ENCODE peak calls at places on chromosomes 12 and 14, in four cellular contexts. One of them, this sample, is unnamed.
A peak's percentile ranks its signal among the peaks of the same experiment; 100 is the strongest.

GRCh38 chr12:27449893-27450534 is 3.5 kb downstream of the SMCO2 start:
- DNase-seq in H9: no peak
- DNase-seq in IMR-90: no peak
- DNase-seq in mesendoderm: no peak
- DNase-seq in this sample: no peak

GRCh38 chr12:92827836-92828431 is 101.2 kb downstream of the EEA1 start:
- DNase-seq in H9: no peak
- DNase-seq in IMR-90: peak; percentile 49
- DNase-seq in mesendoderm: peak; percentile 40
- DNase-seq in this sample: peak; percentile 8

GRCh38 chr12:6396031-6396430 is 12.1 kb downstream of the LTBR start:
- DNase-seq in H9: no peak
- DNase-seq in IMR-90: peak; percentile 33
- DNase-seq in mesendoderm: no peak
- DNase-seq in this sample: no peak

GRCh38 chr12:98503343-98503592 is 12.1 kb upstream of the TMPO start:
- DNase-seq in H9: peak; percentile 91
- DNase-seq in IMR-90: peak; percentile 92
- DNase-seq in mesendoderm: peak; percentile 96
- DNase-seq in this sample: peak; percentile 97

GRCh38 chr12:66279127-66279712 is 23.1 kb upstream of the HELB start:
- DNase-seq in H9: no peak
- DNase-seq in IMR-90: peak; percentile 22
- DNase-seq in mesendoderm: peak; percentile 44
- DNase-seq in this sample: no peak

GRCh38 chr14:34199585-34199984 is 248.7 kb upstream of the EGLN3 start:
- DNase-seq in H9: no peak
- DNase-seq in IMR-90: peak; percentile 46
- DNase-seq in mesendoderm: peak; percentile 11
- DNase-seq in this sample: no peak

GRCh38 chr12:92068441-92068840 is 77.2 kb downstream of the BTG1 start:
- DNase-seq in H9: no peak
- DNase-seq in IMR-90: no peak
- DNase-seq in mesendoderm: no peak
- DNase-seq in this sample: no peak

GRCh38 chr12:69620077-69620476 is 9.4 kb upstream of the LRRC10 start:
- DNase-seq in H9: no peak
- DNase-seq in IMR-90: no peak
- DNase-seq in mesendoderm: no peak
- DNase-seq in this sample: no peak

GRCh38 chr14:23562822-23563472 is 4.6 kb downstream of the AP1G2 start:
- DNase-seq in H9: peak; percentile 69
- DNase-seq in IMR-90: peak; percentile 40
- DNase-seq in mesendoderm: peak; percentile 81
- DNase-seq in this sample: no peak

GRCh38 chr12:101945361-101946232 is 68.2 kb downstream of the DRAM1 start:
- DNase-seq in H9: no peak
- DNase-seq in IMR-90: peak; percentile 49
- DNase-seq in mesendoderm: no peak
- DNase-seq in this sample: no peak

GRCh38 chr12:2891240-2892053 is 756 bp downstream of the TULP3 start:
- DNase-seq in H9: peak; percentile 76
- DNase-seq in IMR-90: peak; percentile 61
- DNase-seq in mesendoderm: peak; percentile 67
- DNase-seq in this sample: peak; percentile 47

GRCh38 chr14:101711041-101711861 is 50.3 kb upstream of the PPP2R5C start:
- DNase-seq in H9: no peak
- DNase-seq in IMR-90: no peak
- DNase-seq in mesendoderm: peak; percentile 50
- DNase-seq in this sample: no peak

GRCh38 chr12:78086553-78087362 is 256.1 kb downstream of the NAV3 start:
- DNase-seq in H9: no peak
- DNase-seq in IMR-90: peak; percentile 12
- DNase-seq in mesendoderm: no peak
- DNase-seq in this sample: no peak

GRCh38 chr12:14656846-14657245 is 39.6 kb downstream of the GUCY2C start:
- DNase-seq in H9: peak; percentile 56
- DNase-seq in IMR-90: no peak
- DNase-seq in mesendoderm: peak; percentile 14
- DNase-seq in this sample: no peak

GRCh38 chr12:120761581-120761980 is 36.0 kb downstream of the ACADS start:
- DNase-seq in H9: no peak
- DNase-seq in IMR-90: peak; percentile 57
- DNase-seq in mesendoderm: no peak
- DNase-seq in this sample: no peak

GRCh38 chr14:100408350-100409015 is 85.3 kb downstream of the SLC25A47 start:
- DNase-seq in H9: no peak
- DNase-seq in IMR-90: peak; percentile 90
- DNase-seq in mesendoderm: peak; percentile 36
- DNase-seq in this sample: no peak

GRCh38 chr12:13170892-13171490 is 25.5 kb upstream of the EMP1 start:
- DNase-seq in H9: no peak
- DNase-seq in IMR-90: peak; percentile 36
- DNase-seq in mesendoderm: no peak
- DNase-seq in this sample: no peak
- H2BK5ac ChIP-seq in H9: no peak overlapping the region
- H2BK5ac ChIP-seq in IMR-90: peak overlapping the region; percentile 32
- H2BK5ac ChIP-seq in mesendoderm: no peak overlapping the region
- H2BK5ac ChIP-seq in this sample: no peak overlapping the region

GRCh38 chr14:35881280-35881679 is 55.1 kb downstream of the BRMS1L start:
- DNase-seq in H9: no peak
- DNase-seq in IMR-90: no peak
- DNase-seq in mesendoderm: no peak
- DNase-seq in this sample: no peak

GRCh38 chr14:35878272-35879140 is 52.4 kb downstream of the BRMS1L start:
- DNase-seq in H9: no peak
- DNase-seq in IMR-90: peak; percentile 93
- DNase-seq in mesendoderm: no peak
- DNase-seq in this sample: no peak

GRCh38 chr14:35879654-35880249 is 53.6 kb downstream of the BRMS1L start:
- DNase-seq in H9: no peak
- DNase-seq in IMR-90: peak; percentile 20
- DNase-seq in mesendoderm: no peak
- DNase-seq in this sample: no peak

GRCh38 chr14:35877276-35877675 is 51.1 kb downstream of the BRMS1L start:
- DNase-seq in H9: no peak
- DNase-seq in IMR-90: no peak
- DNase-seq in mesendoderm: no peak
- DNase-seq in this sample: no peak

GRCh38 chr14:35879141-35879648 is 53.1 kb downstream of the BRMS1L start:
- DNase-seq in H9: no peak
- DNase-seq in IMR-90: peak; percentile 11
- DNase-seq in mesendoderm: no peak
- DNase-seq in this sample: no peak
- H3K23ac ChIP-seq in H9: no peak overlapping the region
- H3K23ac ChIP-seq in IMR-90: peak overlapping the region; percentile 36
- H3K23ac ChIP-seq in mesendoderm: no peak overlapping the region
- H3K23ac ChIP-seq in this sample: no peak overlapping the region

DNA sequence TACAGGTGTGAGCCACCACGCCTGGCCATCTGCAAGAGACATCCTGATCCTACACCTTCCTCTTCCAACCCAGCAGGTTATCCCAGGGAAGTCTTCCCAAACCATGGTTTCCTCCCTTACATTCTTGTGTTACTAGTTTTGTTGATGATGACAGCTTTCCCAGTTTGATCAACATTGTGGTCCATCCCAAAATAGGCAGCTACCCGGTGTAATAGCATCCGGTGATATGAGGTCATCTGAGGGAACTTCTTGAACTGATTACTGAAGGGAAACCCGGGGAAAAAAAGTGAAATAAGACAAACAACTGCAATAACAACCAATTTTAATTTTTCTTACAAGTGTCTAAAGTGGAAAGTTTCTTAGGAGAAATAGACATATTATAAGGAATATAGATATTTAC is 45.3 kb upstream of the STAC3 start:
- DNase-seq in H9: no peak
- DNase-seq in IMR-90: no peak
- DNase-seq in mesendoderm: no peak
- DNase-seq in this sample: no peak
- H2BK5ac ChIP-seq in H9: no peak overlapping the region
- H2BK5ac ChIP-seq in IMR-90: no peak overlapping the region
- H2BK5ac ChIP-seq in mesendoderm: no peak overlapping the region
- H2BK5ac ChIP-seq in this sample: no peak overlapping the region

DNA sequence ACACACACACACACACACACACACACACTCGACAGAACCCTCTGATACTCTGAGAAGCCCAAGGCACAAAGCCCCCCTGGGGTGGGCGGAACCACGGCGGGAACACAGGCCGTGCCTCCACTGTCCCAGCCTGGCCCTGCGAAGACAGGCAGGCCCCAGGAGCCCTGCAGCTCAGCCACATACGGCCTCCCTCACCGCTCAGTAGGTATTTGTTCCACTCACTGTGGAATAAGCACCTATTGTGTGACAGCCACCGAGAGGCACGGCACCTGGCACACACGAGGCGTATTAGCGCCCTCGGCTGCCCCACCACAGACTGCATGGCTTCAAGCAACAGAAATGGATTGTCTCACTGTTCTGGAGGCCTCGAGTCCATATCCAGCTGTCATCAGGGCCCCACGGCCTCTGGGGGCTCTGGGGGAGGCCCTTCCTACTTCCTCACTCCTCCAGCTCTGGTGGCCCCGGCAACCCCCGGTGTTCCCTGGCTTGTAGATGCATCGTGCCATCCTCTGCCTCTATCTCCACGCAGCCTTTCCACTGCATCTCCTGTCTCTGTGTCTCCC is 66.3 kb downstream of the NCOR2 start:
- DNase-seq in H9: no peak
- DNase-seq in IMR-90: no peak
- DNase-seq in mesendoderm: peak; percentile 51
- DNase-seq in this sample: no peak
- H3K23ac ChIP-seq in H9: no peak overlapping the region
- H3K23ac ChIP-seq in IMR-90: no peak overlapping the region
- H3K23ac ChIP-seq in mesendoderm: peak overlapping the region; percentile 11
- H3K23ac ChIP-seq in this sample: peak overlapping the region; percentile 32

DNA sequence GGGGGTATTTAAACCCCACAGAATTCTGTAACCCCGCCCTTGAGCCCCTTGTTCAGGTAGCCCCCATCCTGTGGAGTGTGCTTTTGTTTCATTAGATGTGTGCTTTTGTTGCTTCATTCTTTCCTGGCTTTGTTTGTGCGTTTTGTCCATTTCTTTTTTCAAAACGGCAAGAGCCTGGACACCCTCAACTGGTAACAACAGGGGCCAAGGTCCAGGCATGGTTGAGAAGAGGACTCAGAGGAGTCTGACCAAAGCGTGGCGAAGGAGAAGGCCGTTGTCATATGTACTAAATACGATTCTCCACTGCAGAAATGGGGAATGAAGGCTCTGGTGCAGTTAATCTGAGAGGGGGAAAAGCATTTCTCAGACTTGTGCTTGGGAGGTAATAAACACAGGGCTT is 46.0 kb upstream of the GNPNAT1 start:
- DNase-seq in H9: no peak
- DNase-seq in IMR-90: no peak
- DNase-seq in mesendoderm: no peak
- DNase-seq in this sample: no peak
- H2BK5ac ChIP-seq in H9: no peak overlapping the region
- H2BK5ac ChIP-seq in IMR-90: no peak overlapping the region
- H2BK5ac ChIP-seq in mesendoderm: peak overlapping the region; percentile 1
- H2BK5ac ChIP-seq in this sample: no peak overlapping the region

GRCh38 chr14:68576031-68576430 is 216.8 kb downstream of the ZFP36L1 start:
- DNase-seq in H9: no peak
- DNase-seq in IMR-90: no peak
- DNase-seq in mesendoderm: no peak
- DNase-seq in this sample: no peak
- H3K23ac ChIP-seq in H9: no peak overlapping the region
- H3K23ac ChIP-seq in IMR-90: peak overlapping the region; percentile 85
- H3K23ac ChIP-seq in mesendoderm: no peak overlapping the region
- H3K23ac ChIP-seq in this sample: no peak overlapping the region